ENCODE peak calls at places on chromosomes 7 and 10, in five cellular contexts. T, M, L, K and Z are unnamed samples.

GRCh38 chr10:114504769-114505579 is 100.7 kb upstream of the AFAP1L2 start:
- DNase-seq in T (peak; percentile 91), M (peak; percentile 80), L (no peak), K (no peak), Z (no peak)

GRCh38 chr10:126969310-126969709 is 64.1 kb downstream of the DOCK1 start:
- DNase-seq in T (no peak), M (no peak), L (no peak), K (no peak), Z (no peak)

GRCh38 chr10:127013696-127014095 is 108.5 kb downstream of the DOCK1 start:
- DNase-seq in T (no peak), M (no peak), L (no peak), K (no peak), Z (no peak)

GRCh38 chr7:22113041-22113440 is 167.3 kb upstream of the CDCA7L start:
- DNase-seq in T (no peak), M (no peak), L (no peak), K (no peak), Z (no peak)

GRCh38 chr10:70559861-70560260 is 42.7 kb downstream of the PRF1 start:
- DNase-seq in T (no peak), M (no peak), L (peak; percentile 38), K (peak; percentile 79), Z (no peak)

GRCh38 chr10:3755440-3756359 is 29.3 kb downstream of the KLF6 start:
- DNase-seq in T (peak; percentile 64), M (no peak), L (no peak), K (peak; percentile 68), Z (no peak)

GRCh38 chr10:102628451-102628911 is 15.8 kb upstream of the TRIM8 start:
- DNase-seq in T (no peak), M (no peak), L (peak; percentile 84), K (peak; percentile 42), Z (no peak)

GRCh38 chr7:2513702-2514101 is 5.9 kb upstream of the LFNG start:
- DNase-seq in T (no peak), M (no peak), L (no peak), K (no peak), Z (no peak)

GRCh38 chr7:88306590-88307048 is at the start of gene STEAP4:
- DNase-seq in T (peak; percentile 0), M (no peak), L (peak; percentile 85), K (no peak), Z (peak; percentile 34)

GRCh38 chr7:94338921-94339371 is 55.7 kb upstream of the COL1A2 start:
- DNase-seq in T (peak; percentile 83), M (peak; percentile 46), L (no peak), K (peak; percentile 68), Z (no peak)

GRCh38 chr7:157278791-157279678 is 57.8 kb upstream of the DNAJB6 start:
- DNase-seq in T (no peak), M (no peak), L (no peak), K (peak; percentile 94), Z (no peak)

GRCh38 chr10:17836917-17837316 is 27.8 kb downstream of the MRC1 start:
- DNase-seq in T (peak; percentile 62), M (peak; percentile 44), L (no peak), K (peak; percentile 89), Z (no peak)

GRCh38 chr10:128484041-128484440 is 357.8 kb upstream of the MKI67 start:
- DNase-seq in T (no peak), M (no peak), L (no peak), K (no peak), Z (no peak)

GRCh38 chr7:14385074-14385473 is 395.6 kb upstream of the ETV1 start:
- DNase-seq in T (peak; percentile 34), M (no peak), L (no peak), K (no peak), Z (no peak)

GRCh38 chr10:91340613-91341362 is 69.4 kb upstream of the HECTD2 start:
- DNase-seq in T (peak; percentile 94), M (peak; percentile 79), L (peak; percentile 69), K (peak; percentile 79), Z (no peak)

GRCh38 chr7:159103382-159104187 is 41.1 kb downstream of the VIPR2 start:
- DNase-seq in T (no peak), M (no peak), L (peak; percentile 42), K (peak; percentile 71), Z (no peak)

GRCh38 chr10:26455567-26456315 is 17.6 kb downstream of the APBB1IP start:
- DNase-seq in T (no peak), M (no peak), L (no peak), K (no peak), Z (no peak)

GRCh38 chr10:11331178-11331577 is 280.3 kb downstream of the USP6NL start:
- DNase-seq in T (no peak), M (no peak), L (no peak), K (no peak), Z (no peak)

GRCh38 chr10:18376650-18377049 is 236.4 kb downstream of the CACNB2 start:
- DNase-seq in T (no peak), M (no peak), L (no peak), K (no peak), Z (no peak)

GRCh38 chr7:7911339-7911738 is 57.3 kb upstream of the GLCCI1 start:
- DNase-seq in T (peak; percentile 61), M (peak; percentile 10), L (no peak), K (no peak), Z (no peak)

GRCh38 chr7:54985405-54986360 is 33.1 kb upstream of the EGFR start:
- DNase-seq in T (peak; percentile 92), M (peak; percentile 59), L (no peak), K (peak; percentile 85), Z (no peak)

GRCh38 chr10:100995171-100995570 is 4.4 kb upstream of the LZTS2 start:
- DNase-seq in T (no peak), M (no peak), L (no peak), K (peak; percentile 45), Z (no peak)

GRCh38 chr7:66182920-66183319 is 22.2 kb upstream of the TPST1 start:
- DNase-seq in T (no peak), M (no peak), L (no peak), K (no peak), Z (no peak)

GRCh38 chr7:18961997-18962396 is 155.4 kb downstream of the TWIST1 start:
- DNase-seq in T (peak; percentile 15), M (no peak), L (no peak), K (no peak), Z (no peak)

GRCh38 chr10:31771345-31771831 is 157.2 kb downstream of the ARHGAP12 start:
- DNase-seq in T (peak; percentile 70), M (no peak), L (no peak), K (no peak), Z (no peak)

GRCh38 chr7:140719711-140720110 is 23.2 kb downstream of the NDUFB2 start:
- DNase-seq in T (peak; percentile 56), M (no peak), L (no peak), K (no peak), Z (no peak)

GRCh38 chr10:129405389-129405788 is 61.7 kb upstream of the MGMT start:
- DNase-seq in T (no peak), M (no peak), L (no peak), K (no peak), Z (no peak)

GRCh38 chr10:17075510-17075909 is 54.1 kb downstream of the CUBN start:
- DNase-seq in T (peak; percentile 96), M (peak; percentile 88), L (no peak), K (peak; percentile 51), Z (no peak)

GRCh38 chr10:91613411-91614253 is 19.2 kb downstream of the PPP1R3C start:
- DNase-seq in T (peak; percentile 98), M (peak; percentile 100), L (no peak), K (peak; percentile 91), Z (no peak)

GRCh38 chr7:75985518-75986146 is 8.8 kb downstream of the TMEM120A start:
- DNase-seq in T (no peak), M (no peak), L (peak; percentile 73), K (peak; percentile 85), Z (no peak)

GRCh38 chr10:46223626-46224413 is 63.0 kb upstream of the ANTXRL start:
- DNase-seq in T (no peak), M (no peak), L (no peak), K (no peak), Z (no peak)

GRCh38 chr10:121392657-121393056 is 205.6 kb downstream of the FGFR2 start:
- DNase-seq in T (no peak), M (no peak), L (no peak), K (no peak), Z (no peak)
- TF ChIP-seq CTCF in T (no peak), M (no peak), L (no peak), K (no peak), Z (no peak)

GRCh38 chr10:51879238-51879637 is 179.8 kb upstream of the CSTF2T start:
- DNase-seq in T (peak; percentile 100), M (peak; percentile 99), L (peak; percentile 70), K (peak; percentile 77), Z (no peak)

GRCh38 chr10:51876979-51877378 is 177.6 kb upstream of the CSTF2T start:
- DNase-seq in T (no peak), M (no peak), L (no peak), K (no peak), Z (no peak)

GRCh38 chr10:51878695-51879094 is 179.3 kb upstream of the CSTF2T start:
- DNase-seq in T (no peak), M (no peak), L (no peak), K (no peak), Z (no peak)

GRCh38 chr10:51876528-51876927 is 177.1 kb upstream of the CSTF2T start:
- DNase-seq in T (no peak), M (no peak), L (no peak), K (no peak), Z (no peak)

GRCh38 chr10:51877636-51878035 is 178.2 kb upstream of the CSTF2T start:
- DNase-seq in T (no peak), M (no peak), L (no peak), K (no peak), Z (no peak)
- TF ChIP-seq CTCF in T (no peak), M (no peak), L (no peak), K (no peak), Z (no peak)

GRCh38 chr7:44858161-44858560 is 10.3 kb upstream of the H2AZ2 start:
- DNase-seq in T (no peak), M (no peak), L (no peak), K (no peak), Z (no peak)
- TF ChIP-seq CTCF in T (no peak), M (no peak), L (no peak), K (peak; percentile 20), Z (no peak)

DNA sequence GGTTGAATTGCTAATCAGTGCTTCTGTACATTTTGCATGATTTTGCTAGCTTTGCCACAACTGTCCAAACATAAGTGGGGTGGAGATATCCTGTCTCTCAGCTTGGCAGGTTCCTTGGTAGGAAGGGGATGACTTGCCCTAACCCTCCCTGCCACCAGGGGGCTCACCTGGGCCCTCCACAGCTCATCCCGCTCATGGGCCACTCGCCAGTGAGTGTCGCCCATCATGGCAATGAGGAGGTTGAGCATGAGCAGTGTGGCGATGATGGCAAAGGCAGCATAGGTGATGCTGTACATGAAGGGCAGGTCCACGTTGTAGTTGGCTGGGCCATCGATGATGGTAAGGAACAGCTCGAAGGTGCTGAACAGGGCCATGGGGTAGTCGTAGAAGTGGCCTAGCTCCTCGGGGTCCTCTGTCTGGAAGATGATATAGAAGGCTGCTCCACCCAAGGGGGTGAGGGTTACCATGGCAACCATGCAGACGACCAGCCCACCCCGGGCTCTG is 12.2 kb downstream of the TRPV6 start:
- DNase-seq in T (no peak), M (no peak), L (no peak), K (peak; percentile 70), Z (no peak)
- TF ChIP-seq CTCF in T (no peak), M (peak; percentile 50), L (peak; percentile 6), K (peak; percentile 37), Z (no peak)

DNA sequence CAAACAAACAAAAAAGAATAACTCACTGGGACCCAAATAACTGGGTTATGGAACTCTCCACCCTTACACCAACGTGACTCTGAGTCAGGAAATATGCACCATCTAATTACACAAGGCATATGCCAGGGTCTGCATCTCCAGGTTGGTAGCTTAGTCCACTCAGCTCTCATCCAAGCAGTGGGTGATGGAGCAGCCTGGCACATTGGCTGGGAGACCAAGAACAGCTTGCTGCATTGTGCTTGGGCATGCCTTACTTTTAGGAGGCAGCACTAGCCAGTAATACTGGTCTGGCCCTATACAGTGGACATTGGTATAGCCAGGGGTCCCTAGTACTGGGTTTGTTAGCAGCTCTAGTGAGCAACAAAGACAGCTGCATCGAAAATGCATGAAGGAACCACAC is 218.2 kb upstream of the ZMIZ1 start:
- DNase-seq in T (no peak), M (no peak), L (no peak), K (no peak), Z (no peak)
- TF ChIP-seq CTCF in T (no peak), M (no peak), L (no peak), K (no peak), Z (no peak)